ENCODE peak calls at places on chromosomes 6 and 20, in five cellular contexts. Y, A, F, U and H are unnamed samples.

GRCh38 chr20:47607208-47607613 is 105.5 kb downstream of the NCOA3 start:
- DNase-seq in Y (no peak), F (no peak), U (no peak), A (no peak), H (no peak)

GRCh38 chr6:75296811-75297779 is 12.5 kb upstream of the TMEM30A start:
- DNase-seq in Y (peak), F (no peak), U (peak), A (peak), H (peak)

GRCh38 chr6:43937236-43938177 is 167.5 kb downstream of the VEGFA start:
- DNase-seq in A (peak), U (no peak), Y (no peak), F (no peak), H (no peak)

GRCh38 chr6:41161851-41162552 is 914 bp downstream of the TREM2 start:
- DNase-seq in A (no peak), U (no peak), Y (no peak), F (no peak), H (no peak)

GRCh38 chr20:52235129-52235528 is 43.5 kb upstream of the ZFP64 start:
- DNase-seq in F (no peak), A (no peak), U (no peak), Y (no peak), H (no peak)

GRCh38 chr6:35970181-35970580 is 49.3 kb upstream of the SRPK1 start:
- DNase-seq in A (peak), U (peak), F (no peak), Y (no peak), H (no peak)

GRCh38 chr20:52972190-52972937 is at the start of gene TSHZ2:
- DNase-seq in U (peak), A (peak), F (peak), Y (no peak), H (no peak)

GRCh38 chr6:111812080-111813038 is 60.9 kb downstream of the FYN start:
- DNase-seq in F (no peak), U (no peak), A (no peak), Y (no peak), H (no peak)

GRCh38 chr6:89008763-89009374 is 45.5 kb upstream of the RNGTT start:
- DNase-seq in A (no peak), F (no peak), U (no peak), Y (no peak), H (no peak)

GRCh38 chr6:89009624-89010059 is 46.2 kb upstream of the RNGTT start:
- DNase-seq in U (no peak), F (no peak), Y (no peak), A (no peak), H (no peak)

GRCh38 chr6:89011436-89011835 is 48.0 kb upstream of the RNGTT start:
- DNase-seq in F (no peak), A (no peak), Y (no peak), U (no peak), H (no peak)

GRCh38 chr6:89008299-89008698 is 44.9 kb upstream of the RNGTT start:
- DNase-seq in F (no peak), Y (no peak), A (no peak), U (no peak), H (no peak)

DNA sequence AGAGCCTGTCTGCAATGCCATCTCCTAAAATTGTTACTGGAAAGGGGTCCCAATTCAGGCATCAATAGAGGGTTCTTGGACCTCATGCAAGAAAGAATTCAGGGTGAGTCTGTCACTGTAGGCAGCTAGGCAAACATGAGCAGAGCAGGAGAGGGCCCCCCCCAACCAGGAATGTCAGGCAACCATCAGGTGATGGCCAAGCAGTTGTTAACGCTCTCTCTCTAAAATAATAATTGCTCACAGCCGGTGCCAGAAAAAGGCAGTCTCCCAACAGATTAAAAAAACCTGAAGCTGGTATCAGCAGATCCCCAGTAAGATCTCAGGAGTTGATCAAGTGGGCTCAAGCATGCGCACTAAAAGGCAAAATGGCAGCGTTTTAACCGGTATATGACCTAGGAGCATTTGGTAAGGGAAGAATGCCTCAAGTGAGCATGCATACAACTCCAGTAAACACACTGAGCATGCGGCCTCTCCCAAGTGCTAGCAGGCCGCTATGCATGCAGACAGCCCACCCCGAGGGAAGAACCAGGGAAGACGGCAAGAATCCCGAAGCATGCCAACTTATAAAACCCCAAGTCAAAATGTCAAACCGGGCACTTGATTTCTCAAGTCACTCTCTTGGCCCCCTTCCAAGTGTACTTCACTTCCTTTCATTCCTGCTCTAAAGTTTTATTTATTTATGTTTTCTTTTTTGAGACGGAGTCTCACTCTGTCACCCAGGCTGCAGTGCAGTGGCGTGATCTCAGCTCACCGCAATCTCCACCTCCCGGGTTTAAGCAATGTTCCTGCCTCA is 44.0 kb upstream of the RNGTT start:
- DNase-seq in U (peak), F (no peak), Y (no peak), A (no peak), H (no peak)
- TF ChIP-seq CTCF in U (no peak), F (no peak), Y (no peak), A (no peak), H (no peak)

DNA sequence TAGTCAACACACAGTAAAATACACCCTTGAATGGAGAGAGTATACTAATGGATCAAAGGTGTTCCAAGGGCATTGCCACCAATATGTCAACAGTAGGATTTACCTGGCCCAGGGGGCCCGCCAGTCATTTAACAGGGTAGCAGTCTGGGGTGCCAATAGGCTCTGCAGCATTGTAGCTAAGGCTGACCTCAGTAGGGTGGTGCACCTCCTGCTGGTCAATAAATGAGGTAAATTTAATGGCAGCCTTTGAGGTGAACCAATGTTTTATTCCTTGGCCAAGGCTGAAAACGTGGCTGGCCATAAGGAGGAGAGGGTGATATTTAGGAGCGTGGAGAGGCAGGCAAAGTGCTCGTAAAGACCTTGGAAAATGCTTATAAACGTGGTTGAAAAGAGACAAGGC is 147.2 kb downstream of the RPS12 start:
- DNase-seq in U (no peak), A (no peak), F (no peak), Y (no peak), H (peak)
- TF ChIP-seq CTCF in U (no peak), A (peak), F (peak), Y (peak), H (no peak)

DNA sequence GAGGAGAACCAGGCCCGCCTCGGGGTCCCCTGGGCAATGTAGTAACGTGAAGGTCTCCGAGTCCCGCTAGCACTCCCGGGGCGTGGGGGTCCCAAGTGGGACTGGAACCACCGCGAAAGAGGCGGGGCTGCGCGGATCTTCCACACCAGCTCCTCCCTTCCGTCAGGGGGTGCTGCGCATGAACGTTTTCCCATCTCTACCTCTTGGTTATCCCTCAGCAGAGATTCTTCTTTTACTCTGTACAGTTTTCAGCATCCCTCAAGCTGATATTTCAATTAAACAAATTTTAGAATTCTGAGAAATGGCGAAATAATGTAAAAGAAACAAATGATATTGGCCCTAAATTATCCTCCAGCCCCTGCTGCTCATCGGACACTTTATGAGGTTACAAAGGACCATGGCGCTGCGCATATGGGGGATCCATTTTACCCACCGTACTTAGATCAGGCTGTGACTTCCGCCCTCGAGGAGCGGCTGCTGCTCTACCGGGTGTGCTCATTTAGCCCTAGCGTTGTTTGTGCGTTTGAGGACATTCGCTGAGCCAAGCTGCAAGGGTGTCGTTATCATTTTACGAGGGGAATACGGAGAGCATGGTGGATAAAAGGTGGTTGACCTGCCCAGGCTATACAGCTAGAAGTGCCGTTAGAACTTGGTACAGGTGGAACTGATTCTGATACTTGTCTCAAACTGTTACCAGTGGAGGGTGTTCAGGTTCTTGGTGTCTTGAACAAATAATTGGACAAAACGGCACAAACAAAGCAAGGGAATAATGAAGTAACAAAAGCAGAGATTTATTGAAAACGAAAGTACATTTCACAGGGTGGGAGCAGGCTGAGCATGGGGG is 75.2 kb upstream of the CHD6 start:
- DNase-seq in Y (peak), U (peak), F (peak), A (peak), H (peak)
- TF ChIP-seq CTCF in Y (peak), U (peak), F (peak), A (peak), H (peak)

GRCh38 chr6:30447237-30447636 is 42.1 kb upstream of the HLA-E start:
- DNase-seq in A (no peak), U (peak), Y (no peak), F (no peak), H (no peak)
- TF ChIP-seq CTCF in A (peak), U (peak), Y (peak), F (peak), H (no peak)

GRCh38 chr6:34561227-34561530 is 5.0 kb upstream of the SPDEF start:
- DNase-seq in Y (no peak), F (no peak), U (no peak), A (no peak), H (no peak)

GRCh38 chr6:34559651-34560365 is 3.7 kb upstream of the SPDEF start:
- DNase-seq in Y (no peak), F (no peak), U (no peak), A (peak), H (no peak)

GRCh38 chr6:34562350-34562749 is 6.2 kb upstream of the SPDEF start:
- DNase-seq in Y (no peak), A (peak), F (no peak), U (no peak), H (no peak)

GRCh38 chr6:34558172-34558714 is 2.1 kb upstream of the SPDEF start:
- DNase-seq in F (no peak), A (no peak), Y (no peak), U (no peak), H (no peak)

GRCh38 chr6:34560366-34561226 is 4.5 kb upstream of the SPDEF start:
- DNase-seq in Y (no peak), U (peak), F (peak), A (peak), H (no peak)
- TF ChIP-seq CTCF in Y (no peak), U (no peak), F (no peak), A (no peak), H (no peak)

GRCh38 chr6:34510299-34510698 is 44.4 kb downstream of the PACSIN1 start:
- DNase-seq in Y (no peak), A (no peak), U (no peak), F (no peak), H (no peak)

GRCh38 chr6:34509782-34510181 is 43.9 kb downstream of the PACSIN1 start:
- DNase-seq in U (no peak), A (no peak), Y (no peak), F (no peak), H (no peak)

GRCh38 chr6:34506718-34507117 is 40.8 kb downstream of the PACSIN1 start:
- DNase-seq in Y (no peak), U (no peak), A (no peak), F (no peak), H (no peak)

GRCh38 chr6:34511214-34511922 is 44.8 kb downstream of the SPDEF start:
- DNase-seq in F (no peak), A (peak), U (no peak), Y (no peak), H (no peak)

GRCh38 chr6:34508425-34508824 is 42.5 kb downstream of the PACSIN1 start:
- DNase-seq in F (no peak), Y (no peak), A (no peak), U (no peak), H (no peak)
- TF ChIP-seq CTCF in F (peak), Y (no peak), A (peak), U (no peak), H (no peak)

GRCh38 chr6:119524410-119524809 is 174.8 kb upstream of the MAN1A1 start:
- DNase-seq in A (no peak), U (no peak), F (no peak), Y (no peak), H (no peak)

GRCh38 chr6:119521251-119521650 is 171.7 kb upstream of the MAN1A1 start:
- DNase-seq in Y (no peak), A (no peak), F (no peak), U (no peak), H (no peak)

GRCh38 chr6:119523546-119523945 is 174.0 kb upstream of the MAN1A1 start:
- DNase-seq in F (no peak), Y (no peak), U (no peak), A (no peak), H (no peak)

DNA sequence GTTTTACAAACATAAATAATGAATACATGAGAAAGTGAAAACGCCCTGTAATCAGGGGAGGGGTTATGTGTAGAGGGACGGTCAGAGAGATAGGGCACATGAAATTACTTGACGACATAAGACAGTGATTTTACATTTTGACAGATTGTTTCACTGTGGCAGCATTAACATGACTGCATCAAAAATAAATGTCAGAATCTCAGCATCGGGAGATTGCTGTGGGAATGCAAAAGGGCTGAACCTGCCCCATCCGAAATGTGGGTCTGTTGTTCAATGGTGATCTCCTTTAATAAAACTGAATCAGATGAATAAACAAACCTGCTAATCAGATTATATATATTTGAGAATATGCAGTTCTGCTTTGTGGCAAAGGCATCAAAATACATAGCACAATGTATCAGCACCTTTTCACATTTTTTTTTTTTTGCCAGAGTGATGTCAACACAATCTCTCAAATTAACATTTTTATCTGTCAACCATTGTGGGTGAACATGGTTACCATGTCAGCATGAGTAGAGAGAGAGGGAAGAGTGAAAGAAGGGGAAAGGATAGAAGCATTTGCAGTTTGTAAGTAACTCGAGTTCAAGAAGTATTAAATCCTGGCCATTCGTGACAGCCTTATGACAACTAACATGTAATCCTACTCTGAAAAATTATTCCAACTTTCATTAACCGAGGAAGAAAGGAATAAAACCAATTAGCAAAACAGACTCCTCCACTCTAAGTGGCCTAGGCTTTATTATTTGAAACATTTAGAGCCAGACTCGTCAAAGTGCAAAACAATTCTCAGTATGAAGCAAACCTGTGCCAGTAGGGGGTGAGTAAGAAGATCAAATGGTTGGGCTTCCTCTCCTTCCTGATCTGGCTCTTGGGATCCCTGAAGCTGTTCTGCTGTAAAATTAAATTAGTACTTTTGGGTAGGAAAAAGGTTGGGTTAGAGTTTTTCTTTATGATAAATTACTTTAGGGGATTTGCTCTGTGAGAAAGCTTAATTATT is 177.3 kb upstream of the MAN1A1 start:
- DNase-seq in F (no peak), Y (no peak), U (no peak), A (no peak), H (no peak)
- TF ChIP-seq CTCF in F (no peak), Y (no peak), U (no peak), A (no peak), H (no peak)